ENCODE peak calls at places on chromosomes 3 and 15, in four cellular contexts. T is hepatocyte, Z is HCT116, A is non-pigmented ciliary epithelial cell. I is an unnamed sample.

GRCh38 chr15:60928987-60929386 is 300.1 kb downstream of the RORA start:
- DNase-seq in Z (no peak), T (no peak), A (no peak), I (no peak)

GRCh38 chr15:92882697-92883642 is 17.2 kb upstream of the CHD2 start:
- DNase-seq in Z (no peak), T (peak; percentile 60), A (peak; percentile 67), I (no peak)

GRCh38 chr3:182142928-182143327 is 431.2 kb downstream of the SOX2 start:
- DNase-seq in Z (no peak), T (no peak), A (no peak), I (no peak)

GRCh38 chr3:131402391-131403039 is 20.9 kb downstream of the NUDT16 start:
- DNase-seq in T (no peak), Z (no peak), A (peak; percentile 23), I (no peak)

GRCh38 chr3:81740731-81741130 is 20.7 kb downstream of the GBE1 start:
- DNase-seq in T (no peak), Z (no peak), A (no peak), I (no peak)

GRCh38 chr15:77773903-77774302 is 141.2 kb upstream of the LINGO1 start:
- DNase-seq in T (no peak), Z (no peak), A (no peak), I (no peak)

GRCh38 chr3:155991847-155992246 is 121.4 kb downstream of the GMPS start:
- DNase-seq in Z (no peak), T (no peak), A (no peak), I (no peak)

GRCh38 chr3:187066228-187066995 is 72.9 kb downstream of the RPL39L start:
- DNase-seq in A (no peak), Z (peak; percentile 47), T (peak; percentile 46), I (no peak)

GRCh38 chr15:98000249-98001203 is 40.0 kb downstream of the ARRDC4 start:
- DNase-seq in Z (no peak), A (no peak), T (peak; percentile 43), I (no peak)

GRCh38 chr3:134600685-134601502 is 49.9 kb downstream of the KY start:
- DNase-seq in Z (peak; percentile 28), A (no peak), T (peak; percentile 84), I (peak; percentile 83)

GRCh38 chr3:160098946-160099626 is 110.5 kb downstream of the IL12A start:
- DNase-seq in T (no peak), Z (no peak), A (no peak), I (no peak)

GRCh38 chr15:57797608-57798267 is 91.2 kb downstream of the POLR2M start:
- DNase-seq in Z (no peak), T (no peak), A (no peak), I (no peak)

GRCh38 chr3:138824114-138824506 is 10.6 kb downstream of the PIK3CB start:
- DNase-seq in Z (no peak), T (no peak), A (no peak), I (no peak)

GRCh38 chr15:90620379-90621134 is 90.8 kb downstream of the CRTC3 start:
- DNase-seq in T (no peak), Z (no peak), A (no peak), I (no peak)

GRCh38 chr3:79979990-79980389 is 212.2 kb upstream of the ROBO1 start:
- DNase-seq in Z (no peak), A (no peak), T (no peak), I (no peak)